ENCODE peak calls at places on chromosomes 6 and 20, in ten cellular contexts. One of them, this sample, is unnamed.

GRCh38 chr20:47468290-47469050 is 33.2 kb upstream of the NCOA3 start:
- DNase-seq in iPS-NIHi11: no peak
- DNase-seq in CD8-positive, alpha-beta T cell: no peak
- DNase-seq in fibroblast of lung: peak
- DNase-seq in Right ventricle myocardium superior: no peak
- DNase-seq in SJSA1: no peak
- DNase-seq in activated CD4-positive, alpha-beta T cell treated with anti-CD3 and anti-CD28 coated beads, Interleukin-2, amount 10 ng/mL, durations not matched to agents 24 days and 14 days: no peak
- DNase-seq in left cardiac atrium: no peak
- DNase-seq in ELF-1: no peak
- DNase-seq in GM13976: peak
- DNase-seq in this sample: no peak

GRCh38 chr6:76774750-76775396 is 688.4 kb downstream of the HTR1B start:
- DNase-seq in fibroblast of lung: no peak
- DNase-seq in Right ventricle myocardium superior: no peak
- DNase-seq in SJSA1: no peak
- DNase-seq in CD8-positive, alpha-beta T cell: no peak
- DNase-seq in activated CD4-positive, alpha-beta T cell treated with anti-CD3 and anti-CD28 coated beads, Interleukin-2, amount 10 ng/mL, durations not matched to agents 24 days and 14 days: no peak
- DNase-seq in left cardiac atrium: no peak
- DNase-seq in GM13976: no peak
- DNase-seq in iPS-NIHi11: no peak
- DNase-seq in ELF-1: no peak
- DNase-seq in this sample: peak

GRCh38 chr6:84193140-84193708 is 34.2 kb downstream of the CEP162 start:
- DNase-seq in ELF-1: no peak
- DNase-seq in SJSA1: peak
- DNase-seq in iPS-NIHi11: no peak
- DNase-seq in activated CD4-positive, alpha-beta T cell treated with anti-CD3 and anti-CD28 coated beads, Interleukin-2, amount 10 ng/mL, durations not matched to agents 24 days and 14 days: no peak
- DNase-seq in CD8-positive, alpha-beta T cell: no peak
- DNase-seq in Right ventricle myocardium superior: no peak
- DNase-seq in left cardiac atrium: no peak
- DNase-seq in fibroblast of lung: peak
- DNase-seq in GM13976: no peak
- DNase-seq in this sample: no peak

GRCh38 chr6:46491201-46491788 is at the start of gene RCAN2:
- DNase-seq in ELF-1: peak
- DNase-seq in GM13976: peak
- DNase-seq in SJSA1: peak
- DNase-seq in fibroblast of lung: peak
- DNase-seq in iPS-NIHi11: peak
- DNase-seq in activated CD4-positive, alpha-beta T cell treated with anti-CD3 and anti-CD28 coated beads, Interleukin-2, amount 10 ng/mL, durations not matched to agents 24 days and 14 days: peak
- DNase-seq in left cardiac atrium: peak
- DNase-seq in Right ventricle myocardium superior: peak
- DNase-seq in CD8-positive, alpha-beta T cell: peak
- DNase-seq in this sample: peak

GRCh38 chr6:30942338-30943060 is 1.7 kb downstream of the MUCL3 start:
- DNase-seq in fibroblast of lung: peak
- DNase-seq in SJSA1: peak
- DNase-seq in CD8-positive, alpha-beta T cell: no peak
- DNase-seq in Right ventricle myocardium superior: peak
- DNase-seq in activated CD4-positive, alpha-beta T cell treated with anti-CD3 and anti-CD28 coated beads, Interleukin-2, amount 10 ng/mL, durations not matched to agents 24 days and 14 days: no peak
- DNase-seq in ELF-1: peak
- DNase-seq in left cardiac atrium: peak
- DNase-seq in GM13976: no peak
- DNase-seq in iPS-NIHi11: peak
- DNase-seq in this sample: no peak

GRCh38 chr6:20403080-20403765 is 1.5 kb downstream of the E2F3 start:
- DNase-seq in CD8-positive, alpha-beta T cell: peak
- DNase-seq in ELF-1: peak
- DNase-seq in fibroblast of lung: peak
- DNase-seq in SJSA1: peak
- DNase-seq in iPS-NIHi11: peak
- DNase-seq in left cardiac atrium: peak
- DNase-seq in Right ventricle myocardium superior: peak
- DNase-seq in GM13976: peak
- DNase-seq in activated CD4-positive, alpha-beta T cell treated with anti-CD3 and anti-CD28 coated beads, Interleukin-2, amount 10 ng/mL, durations not matched to agents 24 days and 14 days: peak
- DNase-seq in this sample: peak

GRCh38 chr6:159788757-159789376 is 535 bp downstream of the TCP1 start:
- DNase-seq in GM13976: peak
- DNase-seq in Right ventricle myocardium superior: peak
- DNase-seq in left cardiac atrium: peak
- DNase-seq in ELF-1: peak
- DNase-seq in fibroblast of lung: peak
- DNase-seq in iPS-NIHi11: peak
- DNase-seq in SJSA1: peak
- DNase-seq in CD8-positive, alpha-beta T cell: peak
- DNase-seq in activated CD4-positive, alpha-beta T cell treated with anti-CD3 and anti-CD28 coated beads, Interleukin-2, amount 10 ng/mL, durations not matched to agents 24 days and 14 days: peak
- DNase-seq in this sample: peak

GRCh38 chr6:12608016-12608860 is 108.3 kb upstream of the PHACTR1 start:
- DNase-seq in iPS-NIHi11: no peak
- DNase-seq in Right ventricle myocardium superior: no peak
- DNase-seq in activated CD4-positive, alpha-beta T cell treated with anti-CD3 and anti-CD28 coated beads, Interleukin-2, amount 10 ng/mL, durations not matched to agents 24 days and 14 days: peak
- DNase-seq in fibroblast of lung: no peak
- DNase-seq in SJSA1: peak
- DNase-seq in GM13976: peak
- DNase-seq in ELF-1: no peak
- DNase-seq in left cardiac atrium: no peak
- DNase-seq in CD8-positive, alpha-beta T cell: no peak
- DNase-seq in this sample: no peak

GRCh38 chr6:128432394-128432793 is 88.0 kb downstream of the PTPRK start:
- DNase-seq in left cardiac atrium: no peak
- DNase-seq in iPS-NIHi11: no peak
- DNase-seq in activated CD4-positive, alpha-beta T cell treated with anti-CD3 and anti-CD28 coated beads, Interleukin-2, amount 10 ng/mL, durations not matched to agents 24 days and 14 days: no peak
- DNase-seq in SJSA1: no peak
- DNase-seq in CD8-positive, alpha-beta T cell: no peak
- DNase-seq in Right ventricle myocardium superior: no peak
- DNase-seq in fibroblast of lung: peak
- DNase-seq in GM13976: no peak
- DNase-seq in ELF-1: no peak
- DNase-seq in this sample: no peak

GRCh38 chr6:169229611-169230321 is 23.9 kb downstream of the THBS2 start:
- DNase-seq in Right ventricle myocardium superior: no peak
- DNase-seq in left cardiac atrium: peak
- DNase-seq in ELF-1: no peak
- DNase-seq in GM13976: no peak
- DNase-seq in SJSA1: no peak
- DNase-seq in activated CD4-positive, alpha-beta T cell treated with anti-CD3 and anti-CD28 coated beads, Interleukin-2, amount 10 ng/mL, durations not matched to agents 24 days and 14 days: no peak
- DNase-seq in iPS-NIHi11: no peak
- DNase-seq in fibroblast of lung: no peak
- DNase-seq in CD8-positive, alpha-beta T cell: no peak
- DNase-seq in this sample: no peak

GRCh38 chr6:56347526-56347925 is 100.1 kb upstream of the COL21A1 start:
- DNase-seq in left cardiac atrium: no peak
- DNase-seq in CD8-positive, alpha-beta T cell: no peak
- DNase-seq in fibroblast of lung: no peak
- DNase-seq in activated CD4-positive, alpha-beta T cell treated with anti-CD3 and anti-CD28 coated beads, Interleukin-2, amount 10 ng/mL, durations not matched to agents 24 days and 14 days: no peak
- DNase-seq in ELF-1: no peak
- DNase-seq in iPS-NIHi11: no peak
- DNase-seq in Right ventricle myocardium superior: no peak
- DNase-seq in GM13976: no peak
- DNase-seq in SJSA1: no peak
- DNase-seq in this sample: no peak

GRCh38 chr6:43089874-43090556 is 13.9 kb downstream of the PTK7 start:
- DNase-seq in iPS-NIHi11: peak
- DNase-seq in CD8-positive, alpha-beta T cell: no peak
- DNase-seq in Right ventricle myocardium superior: no peak
- DNase-seq in left cardiac atrium: no peak
- DNase-seq in ELF-1: peak
- DNase-seq in SJSA1: no peak
- DNase-seq in fibroblast of lung: peak
- DNase-seq in activated CD4-positive, alpha-beta T cell treated with anti-CD3 and anti-CD28 coated beads, Interleukin-2, amount 10 ng/mL, durations not matched to agents 24 days and 14 days: no peak
- DNase-seq in GM13976: no peak
- DNase-seq in this sample: peak

GRCh38 chr20:48047453-48047852 is 262.2 kb upstream of the SULF2 start:
- DNase-seq in iPS-NIHi11: no peak
- DNase-seq in SJSA1: no peak
- DNase-seq in ELF-1: no peak
- DNase-seq in GM13976: no peak
- DNase-seq in fibroblast of lung: no peak
- DNase-seq in CD8-positive, alpha-beta T cell: no peak
- DNase-seq in activated CD4-positive, alpha-beta T cell treated with anti-CD3 and anti-CD28 coated beads, Interleukin-2, amount 10 ng/mL, durations not matched to agents 24 days and 14 days: no peak
- DNase-seq in Right ventricle myocardium superior: no peak
- DNase-seq in left cardiac atrium: no peak
- DNase-seq in this sample: no peak

GRCh38 chr6:84645000-84645399 is 119.4 kb downstream of the TBX18 start:
- DNase-seq in Right ventricle myocardium superior: no peak
- DNase-seq in SJSA1: peak
- DNase-seq in iPS-NIHi11: no peak
- DNase-seq in ELF-1: no peak
- DNase-seq in GM13976: no peak
- DNase-seq in CD8-positive, alpha-beta T cell: no peak
- DNase-seq in activated CD4-positive, alpha-beta T cell treated with anti-CD3 and anti-CD28 coated beads, Interleukin-2, amount 10 ng/mL, durations not matched to agents 24 days and 14 days: no peak
- DNase-seq in left cardiac atrium: no peak
- DNase-seq in fibroblast of lung: peak
- DNase-seq in this sample: peak

This sample was measured in NCI-H1417.